ENCODE peak calls at places on chromosomes 16 and 17, in five cellular contexts. O is IMR-90, Q is BE2C, I is astrocyte, D is body of pancreas. G is an unnamed sample. For H3K27me3, the result is how much of the 10 kb centered on the place peaks cover.

GRCh38 chr17:73232587-73233373 is 28.9 kb downstream of the CPSF4L start:
- DNase-seq in O (peak), D (peak), I (no peak), Q (no peak), G (peak)

GRCh38 chr17:64244165-64244564 is 18.9 kb downstream of the TEX2 start:
- DNase-seq in I (peak), Q (no peak), O (peak), D (no peak), G (no peak)

GRCh38 chr16:71288570-71288889 is 672 bp downstream of the CMTR2 start:
- DNase-seq in O (peak), Q (no peak), I (peak), D (no peak), G (no peak)

GRCh38 chr17:74317071-74317470 is 9.0 kb upstream of the KIF19 start:
- DNase-seq in I (no peak), D (no peak), Q (no peak), O (no peak), G (no peak)

GRCh38 chr17:77089118-77089477 is 51.7 kb upstream of the SEC14L1 start:
- DNase-seq in D (peak), I (no peak), O (no peak), Q (no peak), G (no peak)

GRCh38 chr16:80563066-80563465 is 22.3 kb downstream of the DYNLRB2 start:
- DNase-seq in I (no peak), Q (no peak), O (no peak), D (no peak), G (no peak)

GRCh38 chr17:207775-208174 is 26.3 kb upstream of the DOC2B start:
- DNase-seq in O (no peak), I (no peak), Q (no peak), D (no peak), G (no peak)

GRCh38 chr17:45580914-45581313 is 90.4 kb upstream of the PLEKHM1 start:
- DNase-seq in Q (no peak), D (no peak), O (no peak), I (no peak), G (no peak)

GRCh38 chr17:40070895-40071719 is 8.3 kb downstream of the THRA start:
- DNase-seq in D (peak), O (no peak), Q (no peak), I (no peak), G (peak)

GRCh38 chr16:1961651-1962067 is 2.3 kb downstream of the NDUFB10 start:
- DNase-seq in I (no peak), Q (peak), D (no peak), O (no peak), G (no peak)

GRCh38 chr16:1965610-1966009 is 984 bp upstream of the RPS2 start:
- DNase-seq in D (no peak), I (no peak), O (no peak), Q (no peak), G (no peak)

GRCh38 chr16:1964046-1964505 is 550 bp downstream of the RPS2 start:
- DNase-seq in Q (no peak), I (peak), D (no peak), O (no peak), G (no peak)

GRCh38 chr16:1966460-1966859 is at the start of gene RNF151:
- DNase-seq in I (no peak), O (no peak), Q (no peak), D (no peak), G (no peak)

GRCh38 chr16:1964506-1965471 is at the start of gene RPS2:
- DNase-seq in O (peak), I (peak), D (peak), Q (peak), G (peak)
- H3K4me3 ChIP-seq in O (peak), I (peak), D (peak), Q (peak), G (peak)

GRCh38 chr17:58344791-58345157 is 7.2 kb downstream of the SUPT4H1 start:
- DNase-seq in O (no peak), D (no peak), Q (no peak), I (no peak), G (no peak)
- TF ChIP-seq CTCF in O (no peak), D (no peak), Q (no peak), I (no peak), G (peak)

GRCh38 chr16:57766714-57767348 is 31.3 kb downstream of the KATNB1 start:
- DNase-seq in Q (no peak), D (no peak), O (no peak), I (no peak), G (no peak)
- H3K27me3 ChIP-seq in Q (under half), D (under half), O (under half), I (under half), G (under half)

DNA sequence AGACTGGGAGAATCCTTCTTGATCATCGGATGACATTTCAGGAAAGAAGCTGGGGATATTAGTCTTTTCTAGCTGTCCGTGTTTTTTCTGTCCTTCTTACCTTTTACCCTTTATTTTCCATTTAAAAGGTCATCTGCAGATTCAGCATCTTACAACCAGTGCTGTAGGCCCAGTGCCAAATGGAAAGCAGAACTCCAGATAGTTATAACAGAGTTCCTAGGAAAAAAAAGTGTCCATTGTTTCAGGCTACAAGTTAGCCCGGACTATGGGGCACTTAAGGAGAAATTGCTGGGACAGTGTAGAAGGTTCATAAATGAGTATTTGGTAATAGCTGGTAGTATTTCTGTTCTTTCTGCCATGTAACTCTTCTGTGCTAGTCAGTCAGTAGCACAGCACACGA is 28.4 kb downstream of the LDHD start:
- DNase-seq in Q (no peak), O (no peak), I (no peak), D (no peak), G (no peak)
- H3K4me3 ChIP-seq in Q (no peak), O (no peak), I (no peak), D (no peak), G (no peak)

DNA sequence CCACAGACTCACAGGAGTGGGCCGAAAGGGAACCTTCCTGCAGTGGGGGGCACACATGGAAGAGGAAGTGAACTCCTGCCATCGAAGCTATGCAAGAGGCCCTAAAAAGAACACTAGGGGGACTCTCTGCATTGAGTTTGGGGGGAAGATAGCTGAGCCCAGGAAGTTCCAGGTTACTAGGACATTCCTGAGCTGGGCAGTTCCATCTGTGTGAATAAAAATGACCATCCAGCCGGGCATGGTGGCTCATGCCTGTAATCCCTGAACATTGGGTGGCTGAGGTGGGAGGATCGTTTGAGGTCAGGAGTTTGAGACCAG is 211.8 kb downstream of the ZNF423 start:
- DNase-seq in Q (no peak), O (no peak), I (peak), D (no peak), G (peak)
- TF ChIP-seq CTCF in Q (peak), O (no peak), I (peak), D (no peak), G (peak)

DNA sequence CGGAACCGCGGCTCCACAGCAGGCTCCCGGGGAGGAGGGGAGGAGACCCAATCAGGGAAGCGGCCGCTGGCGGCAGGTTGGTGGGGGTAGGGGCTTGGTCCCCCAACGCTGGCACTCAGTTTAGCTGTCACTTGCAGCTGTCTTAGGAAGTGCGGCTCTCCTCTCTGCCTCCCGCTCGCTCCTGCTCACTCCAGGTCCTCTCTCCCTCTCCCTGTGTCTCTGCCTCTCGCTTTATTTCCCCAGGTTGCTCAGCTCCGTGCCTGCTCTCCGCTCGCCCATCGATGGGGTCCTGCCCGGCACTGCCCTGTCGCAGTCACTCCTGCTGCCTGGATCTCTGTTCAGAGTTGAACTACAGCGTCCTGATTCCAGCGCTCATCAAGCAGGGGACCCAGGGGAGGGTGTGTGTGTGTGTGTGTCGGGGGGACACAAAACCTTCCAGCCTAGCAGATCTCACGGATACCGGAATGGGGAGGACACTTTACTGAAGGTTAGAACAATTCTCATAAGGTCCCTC is 145.6 kb downstream of the ENGASE start:
- DNase-seq in O (no peak), D (no peak), I (no peak), Q (no peak), G (no peak)
- H3K27me3 ChIP-seq in O (half or more), D (under half), I (under half), Q (half or more), G (under half)

DNA sequence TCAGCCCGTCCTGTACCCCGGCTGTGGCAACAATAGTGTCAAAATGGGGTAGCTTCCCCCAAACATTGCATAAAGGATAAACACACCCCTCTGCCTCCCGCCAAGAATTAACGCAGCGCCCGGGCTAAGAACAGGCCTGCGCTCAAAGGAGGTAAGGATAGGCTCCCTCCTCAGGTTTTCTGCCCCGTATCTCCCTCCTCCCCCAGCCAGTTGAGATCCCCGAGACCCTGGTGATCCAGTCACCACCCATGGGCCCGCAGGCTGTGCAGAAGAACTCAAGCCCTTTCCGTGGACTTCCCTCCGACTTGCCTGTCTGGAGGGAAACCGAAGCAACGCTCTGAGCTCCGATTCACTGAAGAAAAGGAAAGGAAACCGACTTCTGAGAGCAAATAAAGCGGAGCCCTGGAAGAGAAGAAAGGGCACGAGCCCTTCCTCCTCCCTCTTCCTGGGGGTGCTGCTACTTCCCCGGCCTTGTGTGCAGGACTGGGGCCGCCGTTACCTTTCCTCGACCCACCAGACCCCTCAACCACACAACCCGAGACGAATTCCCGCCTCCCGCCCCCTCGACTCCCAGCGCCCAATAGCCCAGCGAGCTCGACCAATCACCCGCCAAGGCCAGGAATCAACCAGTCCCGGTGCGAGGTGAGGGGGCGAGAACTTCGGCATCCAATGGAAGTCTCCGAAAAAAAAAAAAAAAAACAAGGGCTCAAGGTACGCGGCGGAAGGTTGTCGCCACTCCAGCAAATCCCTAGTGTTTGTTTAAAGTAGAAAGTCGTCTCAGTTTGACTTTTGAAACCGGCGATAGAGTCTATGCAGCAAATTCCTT is at the start of gene BRIP1:
- DNase-seq in O (peak), D (peak), Q (peak), I (peak), G (peak)
- H3K4me3 ChIP-seq in O (peak), D (peak), Q (peak), I (peak), G (peak)

DNA sequence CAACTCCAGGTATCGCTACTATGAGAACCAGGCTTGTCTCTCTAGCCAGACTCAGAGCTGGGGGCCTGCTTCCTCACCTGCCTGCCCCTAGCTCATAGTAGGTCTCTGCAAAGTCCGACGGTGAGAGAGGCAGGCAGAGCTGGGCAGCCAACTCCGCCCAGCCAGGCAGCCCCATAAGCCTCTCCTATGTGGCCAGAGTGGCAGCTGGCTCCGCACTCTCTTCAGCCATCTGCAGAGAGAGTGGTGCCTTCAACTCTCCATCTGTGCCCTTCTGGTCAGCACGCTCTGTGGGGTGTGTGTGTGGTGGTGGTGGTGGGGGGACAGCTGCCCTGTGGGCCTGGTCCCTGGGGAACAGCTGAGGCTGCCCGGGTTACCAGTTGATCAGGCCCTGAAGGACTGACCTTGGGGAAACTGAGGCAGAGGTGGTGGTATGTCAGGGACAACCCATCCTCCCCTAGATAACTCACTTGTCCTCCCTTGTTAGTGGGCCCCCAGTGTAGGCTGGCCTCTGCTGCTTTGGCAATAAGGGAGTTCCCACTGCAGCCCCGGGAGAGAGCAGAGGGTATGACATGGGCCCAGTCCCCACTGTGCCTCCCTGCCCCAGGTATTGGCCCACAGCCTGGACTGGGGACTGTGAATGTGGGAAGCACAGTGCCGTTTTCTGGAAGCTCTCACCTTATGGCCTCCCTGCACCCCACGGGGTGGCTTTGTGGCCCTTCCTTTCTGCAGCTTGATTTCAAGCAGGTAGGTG is 1.8 kb upstream of the ADGRG1 start:
- DNase-seq in Q (no peak), D (no peak), I (no peak), O (no peak), G (peak)
- TF ChIP-seq CTCF in Q (no peak), D (no peak), I (no peak), O (no peak), G (no peak)

GRCh38 chr16:1079786-1080525 is 7.4 kb downstream of the SSTR5 start:
- DNase-seq in D (no peak), Q (no peak), I (no peak), O (no peak), G (peak)
- H3K27me3 ChIP-seq in D (under half), Q (half or more), I (under half), O (under half), G (under half)

GRCh38 chr17:37131064-37131463 is 182.3 kb downstream of the AATF start:
- DNase-seq in D (no peak), Q (no peak), O (peak), I (no peak), G (no peak)
- H3K4me3 ChIP-seq in D (no peak), Q (no peak), O (no peak), I (no peak), G (no peak)